ENCODE peak calls at places on chromosomes 1 and 21, in six cellular contexts. One of them, this sample, is unnamed. For H3K4me1, the result is how much of the 10 kb centered on the place peaks cover.

GRCh38 chr1:95653598-95653997 is 419.6 kb downstream of the RWDD3 start:
- DNase-seq in H9: no peak
- DNase-seq in HepG2: no peak
- DNase-seq in SK-N-SH: peak
- DNase-seq in neural progenitor cell: no peak
- DNase-seq in HCT116: no peak
- DNase-seq in this sample: no peak

GRCh38 chr1:217138173-217138838 is 415.1 kb upstream of the ESRRG start:
- DNase-seq in H9: no peak
- DNase-seq in HepG2: no peak
- DNase-seq in SK-N-SH: no peak
- DNase-seq in neural progenitor cell: peak
- DNase-seq in HCT116: no peak
- DNase-seq in this sample: no peak

GRCh38 chr1:223419561-223419960 is 26.3 kb downstream of the CCDC185 start:
- DNase-seq in H9: no peak
- DNase-seq in HepG2: no peak
- DNase-seq in SK-N-SH: no peak
- DNase-seq in neural progenitor cell: no peak
- DNase-seq in HCT116: no peak
- DNase-seq in this sample: no peak

GRCh38 chr1:67060811-67061218 is 6.9 kb upstream of the SLC35D1 start:
- DNase-seq in H9: no peak
- DNase-seq in HepG2: peak
- DNase-seq in SK-N-SH: no peak
- DNase-seq in neural progenitor cell: no peak
- DNase-seq in HCT116: peak
- DNase-seq in this sample: no peak

GRCh38 chr21:15592271-15592860 is 137.4 kb upstream of the USP25 start:
- DNase-seq in H9: no peak
- DNase-seq in HepG2: peak
- DNase-seq in SK-N-SH: peak
- DNase-seq in neural progenitor cell: peak
- DNase-seq in HCT116: peak
- DNase-seq in this sample: peak

GRCh38 chr1:6801998-6802397 is 16.7 kb downstream of the CAMTA1 start:
- DNase-seq in H9: no peak
- DNase-seq in HepG2: no peak
- DNase-seq in SK-N-SH: no peak
- DNase-seq in neural progenitor cell: no peak
- DNase-seq in HCT116: no peak
- DNase-seq in this sample: no peak

GRCh38 chr1:182181167-182181572 is 119.7 kb upstream of the ZNF648 start:
- DNase-seq in H9: no peak
- DNase-seq in HepG2: no peak
- DNase-seq in SK-N-SH: no peak
- DNase-seq in neural progenitor cell: no peak
- DNase-seq in HCT116: peak
- DNase-seq in this sample: no peak

GRCh38 chr1:116847688-116848531 is 61.8 kb upstream of the PTGFRN start:
- DNase-seq in H9: no peak
- DNase-seq in HepG2: no peak
- DNase-seq in SK-N-SH: no peak
- DNase-seq in neural progenitor cell: no peak
- DNase-seq in HCT116: no peak
- DNase-seq in this sample: no peak

GRCh38 chr1:63931468-63931867 is 157.7 kb downstream of the ROR1 start:
- DNase-seq in H9: no peak
- DNase-seq in HepG2: no peak
- DNase-seq in SK-N-SH: no peak
- DNase-seq in neural progenitor cell: no peak
- DNase-seq in HCT116: no peak
- DNase-seq in this sample: no peak

GRCh38 chr1:30855686-30856259 is 52.8 kb downstream of the SDC3 start:
- DNase-seq in H9: no peak
- DNase-seq in HepG2: no peak
- DNase-seq in SK-N-SH: no peak
- DNase-seq in neural progenitor cell: no peak
- DNase-seq in HCT116: no peak
- DNase-seq in this sample: no peak

GRCh38 chr1:161182214-161182613 is 4.9 kb upstream of the B4GALT3 start:
- DNase-seq in H9: no peak
- DNase-seq in HepG2: no peak
- DNase-seq in SK-N-SH: no peak
- DNase-seq in neural progenitor cell: no peak
- DNase-seq in HCT116: no peak
- DNase-seq in this sample: no peak
- H2AFZ ChIP-seq in H9: no peak
- H2AFZ ChIP-seq in HepG2: no peak
- H2AFZ ChIP-seq in SK-N-SH: no peak
- H2AFZ ChIP-seq in neural progenitor cell: no peak
- H2AFZ ChIP-seq in HCT116: no peak
- H2AFZ ChIP-seq in this sample: no peak

GRCh38 chr1:21307210-21307609 is 16.9 kb upstream of the ECE1 start:
- DNase-seq in H9: no peak
- DNase-seq in HepG2: no peak
- DNase-seq in SK-N-SH: no peak
- DNase-seq in neural progenitor cell: no peak
- DNase-seq in HCT116: no peak
- DNase-seq in this sample: no peak
- H3K4me1 ChIP-seq in H9: under half
- H3K4me1 ChIP-seq in HepG2: under half
- H3K4me1 ChIP-seq in SK-N-SH: half or more
- H3K4me1 ChIP-seq in neural progenitor cell: under half
- H3K4me1 ChIP-seq in HCT116: half or more
- H3K4me1 ChIP-seq in this sample: half or more

DNA sequence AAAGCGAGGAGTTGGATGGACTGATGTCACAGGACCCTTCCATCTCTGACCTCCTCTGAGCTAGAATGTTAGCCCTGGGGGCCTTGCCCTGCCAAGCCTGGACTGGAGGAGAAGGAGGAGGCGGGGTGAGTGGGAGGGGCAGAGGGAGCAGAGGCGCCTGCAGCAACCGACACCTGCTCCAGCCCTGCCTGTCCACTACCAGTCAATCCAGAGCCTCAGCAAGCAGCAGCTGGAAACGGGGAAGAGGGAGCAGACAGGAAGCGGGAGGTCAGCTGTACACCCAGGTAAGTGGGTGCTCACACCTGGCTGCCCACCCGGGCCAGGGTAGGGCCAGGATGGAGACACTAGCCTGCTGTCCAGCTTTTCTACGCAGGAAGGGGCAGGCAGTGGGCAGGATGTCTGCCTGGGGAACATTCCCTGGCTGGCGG is at the start of gene IGFN1:
- DNase-seq in H9: peak
- DNase-seq in HepG2: no peak
- DNase-seq in SK-N-SH: peak
- DNase-seq in neural progenitor cell: peak
- DNase-seq in HCT116: no peak
- DNase-seq in this sample: no peak
- H3K9ac ChIP-seq in H9: no peak
- H3K9ac ChIP-seq in HepG2: no peak
- H3K9ac ChIP-seq in SK-N-SH: no peak
- H3K9ac ChIP-seq in neural progenitor cell: no peak
- H3K9ac ChIP-seq in HCT116: no peak
- H3K9ac ChIP-seq in this sample: no peak

DNA sequence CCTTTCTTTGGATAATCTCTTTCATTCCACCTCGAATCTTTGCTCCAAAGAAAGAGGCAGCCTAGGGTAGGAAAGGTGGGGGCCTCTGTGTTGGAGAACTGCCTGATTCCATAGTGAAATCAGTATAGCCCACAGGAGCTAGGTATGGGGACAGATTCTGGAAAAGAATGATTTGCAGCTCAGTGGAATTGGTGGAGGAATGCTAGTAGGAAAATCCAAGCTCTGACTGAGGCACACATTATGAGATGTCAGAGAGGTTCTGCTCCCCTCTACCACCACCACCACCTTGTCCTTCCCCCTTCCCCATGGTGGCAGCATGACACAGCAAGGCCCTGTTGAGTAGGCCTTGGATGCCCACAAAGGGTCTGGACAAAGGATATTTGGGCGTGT is 810 bp downstream of the MLLT11 start:
- DNase-seq in H9: no peak
- DNase-seq in HepG2: no peak
- DNase-seq in SK-N-SH: peak
- DNase-seq in neural progenitor cell: peak
- DNase-seq in HCT116: no peak
- DNase-seq in this sample: peak
- H2AFZ ChIP-seq in H9: no peak
- H2AFZ ChIP-seq in HepG2: no peak
- H2AFZ ChIP-seq in SK-N-SH: peak
- H2AFZ ChIP-seq in neural progenitor cell: no peak
- H2AFZ ChIP-seq in HCT116: no peak
- H2AFZ ChIP-seq in this sample: peak

DNA sequence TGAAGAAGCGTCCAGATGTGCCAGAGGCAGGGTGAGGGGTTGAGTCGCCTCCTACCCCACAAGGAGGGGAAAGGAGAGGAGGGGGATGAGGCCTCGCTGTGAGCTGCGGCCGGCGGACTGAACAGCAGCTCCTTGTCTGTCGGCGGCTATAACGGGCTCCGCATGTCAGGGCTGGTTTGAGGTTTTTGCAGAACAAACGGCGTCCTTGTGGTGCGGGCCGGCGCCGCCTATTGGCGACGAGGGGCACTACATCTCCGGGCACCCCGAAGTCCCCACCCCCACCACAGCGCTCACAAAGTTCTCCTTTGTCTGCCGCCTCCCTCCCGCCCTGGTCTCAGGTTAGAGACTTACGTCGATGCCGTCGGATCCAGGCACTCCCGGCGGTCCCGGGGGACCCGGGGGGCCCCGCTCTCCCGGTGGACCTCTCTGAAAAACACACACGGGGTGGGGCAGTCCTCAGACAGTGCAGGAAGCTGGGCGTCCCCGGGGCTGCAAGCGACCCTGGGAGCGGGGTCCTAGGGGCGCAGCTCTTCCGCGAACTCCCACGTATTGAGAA is 1.8 kb downstream of the COL9A2 start:
- DNase-seq in H9: peak
- DNase-seq in HepG2: peak
- DNase-seq in SK-N-SH: peak
- DNase-seq in neural progenitor cell: peak
- DNase-seq in HCT116: peak
- DNase-seq in this sample: peak
- H3K4me1 ChIP-seq in H9: under half
- H3K4me1 ChIP-seq in HepG2: under half
- H3K4me1 ChIP-seq in SK-N-SH: under half
- H3K4me1 ChIP-seq in neural progenitor cell: under half
- H3K4me1 ChIP-seq in HCT116: under half
- H3K4me1 ChIP-seq in this sample: half or more

GRCh38 chr1:150006881-150007401 is 3.6 kb downstream of the OTUD7B start:
- DNase-seq in H9: no peak
- DNase-seq in HepG2: no peak
- DNase-seq in SK-N-SH: no peak
- DNase-seq in neural progenitor cell: no peak
- DNase-seq in HCT116: no peak
- DNase-seq in this sample: no peak

GRCh38 chr1:150010388-150011115 is at the start of gene OTUD7B:
- DNase-seq in H9: peak
- DNase-seq in HepG2: peak
- DNase-seq in SK-N-SH: peak
- DNase-seq in neural progenitor cell: peak
- DNase-seq in HCT116: peak
- DNase-seq in this sample: peak

GRCh38 chr1:150005606-150006005 is 4.9 kb downstream of the OTUD7B start:
- DNase-seq in H9: no peak
- DNase-seq in HepG2: no peak
- DNase-seq in SK-N-SH: no peak
- DNase-seq in neural progenitor cell: no peak
- DNase-seq in HCT116: no peak
- DNase-seq in this sample: no peak

GRCh38 chr1:150009604-150010387 is 730 bp downstream of the OTUD7B start:
- DNase-seq in H9: peak
- DNase-seq in HepG2: peak
- DNase-seq in SK-N-SH: peak
- DNase-seq in neural progenitor cell: peak
- DNase-seq in HCT116: no peak
- DNase-seq in this sample: peak

GRCh38 chr1:150008699-150009098 is 1.8 kb downstream of the OTUD7B start:
- DNase-seq in H9: no peak
- DNase-seq in HepG2: peak
- DNase-seq in SK-N-SH: no peak
- DNase-seq in neural progenitor cell: no peak
- DNase-seq in HCT116: no peak
- DNase-seq in this sample: peak
- H3K9ac ChIP-seq in H9: peak
- H3K9ac ChIP-seq in HepG2: peak
- H3K9ac ChIP-seq in SK-N-SH: peak
- H3K9ac ChIP-seq in neural progenitor cell: peak
- H3K9ac ChIP-seq in HCT116: peak
- H3K9ac ChIP-seq in this sample: no peak

GRCh38 chr1:229768232-229768631 is 142.2 kb downstream of the URB2 start:
- DNase-seq in H9: no peak
- DNase-seq in HepG2: no peak
- DNase-seq in SK-N-SH: no peak
- DNase-seq in neural progenitor cell: no peak
- DNase-seq in HCT116: no peak
- DNase-seq in this sample: no peak
- H2AFZ ChIP-seq in H9: no peak
- H2AFZ ChIP-seq in HepG2: no peak
- H2AFZ ChIP-seq in SK-N-SH: no peak
- H2AFZ ChIP-seq in neural progenitor cell: no peak
- H2AFZ ChIP-seq in HCT116: no peak
- H2AFZ ChIP-seq in this sample: no peak

DNA sequence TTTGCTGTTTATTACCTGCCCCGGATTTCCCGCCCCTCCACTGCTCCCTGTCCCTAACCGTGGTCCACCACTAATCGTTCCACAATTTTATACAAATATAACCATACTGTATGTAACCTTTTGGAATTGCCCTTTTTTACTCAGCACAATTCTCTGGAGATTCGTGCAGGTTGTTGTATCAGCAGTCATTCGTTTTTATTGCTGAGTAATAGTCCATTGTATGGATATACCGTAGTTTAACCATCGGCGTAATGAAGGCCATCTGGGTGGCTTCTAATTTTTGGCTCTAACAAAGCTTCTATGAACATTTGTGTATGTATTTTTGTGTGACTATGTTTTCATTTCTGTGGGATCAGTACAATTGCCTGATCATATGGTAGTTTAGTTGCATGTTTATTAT is 50.0 kb downstream of the UCK2 start:
- DNase-seq in H9: no peak
- DNase-seq in HepG2: no peak
- DNase-seq in SK-N-SH: no peak
- DNase-seq in neural progenitor cell: no peak
- DNase-seq in HCT116: no peak
- DNase-seq in this sample: no peak
- H3K4me1 ChIP-seq in H9: under half
- H3K4me1 ChIP-seq in HepG2: under half
- H3K4me1 ChIP-seq in SK-N-SH: under half
- H3K4me1 ChIP-seq in neural progenitor cell: under half
- H3K4me1 ChIP-seq in HCT116: under half
- H3K4me1 ChIP-seq in this sample: under half